ENCODE peak calls at places on chromosomes 2 and 18, in ten cellular contexts. C, K, E, T, L, F, Z, U, J and P are unnamed samples.

GRCh38 chr2:49943944-49944803 is 789.9 kb upstream of the FSHR start:
- DNase-seq in C (no peak), K (no peak), E (no peak), T (no peak), L (no peak), F (no peak), Z (no peak), U (no peak), J (no peak), P (no peak)

GRCh38 chr2:236563953-236564352 is 5.7 kb upstream of the ACKR3 start:
- DNase-seq in C (no peak), K (no peak), E (no peak), T (no peak), L (no peak), F (no peak), Z (no peak), U (no peak), J (no peak), P (no peak)

GRCh38 chr2:170886391-170886790 is 42.7 kb upstream of the GORASP2 start:
- DNase-seq in C (no peak), K (peak; percentile 82), E (no peak), T (no peak), L (peak; percentile 27), F (no peak), Z (no peak), U (peak; percentile 42), J (no peak), P (no peak)

GRCh38 chr18:10245517-10246175 is 208.8 kb upstream of the APCDD1 start:
- DNase-seq in C (no peak), K (no peak), E (no peak), T (no peak), L (no peak), F (no peak), Z (no peak), U (no peak), J (no peak), P (no peak)

GRCh38 chr2:231386446-231386845 is 9.1 kb upstream of the B3GNT7 start:
- DNase-seq in C (no peak), K (peak; percentile 88), E (no peak), T (no peak), L (peak; percentile 83), F (no peak), Z (no peak), U (peak; percentile 82), J (no peak), P (no peak)

GRCh38 chr18:11995445-11996189 is 14.3 kb downstream of the IMPA2 start:
- DNase-seq in C (peak; percentile 49), K (peak; percentile 58), E (peak; percentile 60), T (peak; percentile 73), L (peak; percentile 81), F (no peak), Z (peak; percentile 85), U (peak; percentile 81), J (peak; percentile 83), P (peak; percentile 78)

GRCh38 chr2:96526101-96526591 is 10.4 kb upstream of the ARID5A start:
- DNase-seq in C (no peak), K (no peak), E (no peak), T (no peak), L (no peak), F (no peak), Z (no peak), U (no peak), J (peak; percentile 32), P (no peak)

GRCh38 chr2:96924775-96925747 is 55.2 kb upstream of the SEMA4C start:
- DNase-seq in C (peak; percentile 26), K (no peak), E (no peak), T (no peak), L (no peak), F (no peak), Z (no peak), U (no peak), J (no peak), P (no peak)

GRCh38 chr2:142423603-142424002 is 292.8 kb upstream of the LRP1B start:
- DNase-seq in C (no peak), K (no peak), E (no peak), T (no peak), L (no peak), F (no peak), Z (no peak), U (no peak), J (no peak), P (no peak)

GRCh38 chr2:115481842-115482241 is 1039.4 kb downstream of the DPP10 start:
- DNase-seq in C (no peak), K (no peak), E (no peak), T (no peak), L (no peak), F (no peak), Z (no peak), U (no peak), J (no peak), P (no peak)